ENCODE peak calls at places on chromosomes 5 and 9, in six cellular contexts. O is mesendoderm, X is H1, L is IMR-90, G is neuronal stem cell, H is mesenchymal stem cell. W is an unnamed sample.

GRCh38 chr5:1244976-1245375 is 19.8 kb downstream of the SLC6A18 start:
- DNase-seq in O (no peak), L (no peak), X (peak), H (no peak), G (no peak), W (no peak)

GRCh38 chr9:118449554-118449953 is 745.4 kb downstream of the TLR4 start:
- DNase-seq in G (no peak), H (no peak), X (no peak), L (no peak), O (no peak), W (no peak)

GRCh38 chr5:130471-131175 is 38.7 kb downstream of the PLEKHG4B start:
- DNase-seq in H (peak), L (peak), G (no peak), O (no peak), X (no peak), W (no peak)

GRCh38 chr5:67202830-67203229 is 6.2 kb upstream of the CD180 start:
- DNase-seq in G (no peak), L (no peak), X (no peak), O (no peak), H (no peak), W (no peak)

GRCh38 chr9:84385357-84386040 is 44.9 kb upstream of the SLC28A3 start:
- DNase-seq in X (no peak), H (no peak), O (peak), L (no peak), G (no peak), W (no peak)

GRCh38 chr5:129063483-129064136 is 30.9 kb upstream of the ISOC1 start:
- DNase-seq in O (no peak), X (no peak), G (no peak), H (no peak), L (no peak), W (no peak)

GRCh38 chr5:89849819-89850515 is 559.6 kb downstream of the CETN3 start:
- DNase-seq in G (no peak), X (no peak), L (no peak), O (peak), H (peak), W (no peak)

GRCh38 chr5:147752666-147753290 is 29.8 kb downstream of the JAKMIP2 start:
- DNase-seq in L (no peak), X (no peak), G (no peak), O (no peak), H (peak), W (no peak)

GRCh38 chr5:133985540-133986180 is 17.2 kb upstream of the C5orf15 start:
- DNase-seq in G (no peak), X (no peak), L (no peak), H (no peak), O (no peak), W (no peak)

GRCh38 chr5:26763151-26763550 is 275.2 kb downstream of the CDH9 start:
- DNase-seq in X (no peak), O (no peak), L (no peak), G (no peak), H (peak), W (no peak)

GRCh38 chr9:98856982-98857381 is 49.5 kb downstream of the GALNT12 start:
- DNase-seq in L (no peak), H (no peak), O (no peak), G (no peak), X (no peak), W (no peak)

GRCh38 chr5:100165309-100165708 is 369.9 kb upstream of the FAM174A start:
- DNase-seq in L (no peak), G (no peak), O (no peak), H (no peak), X (no peak), W (no peak)

GRCh38 chr5:50786073-50786472 is 119.6 kb downstream of the PARP8 start:
- DNase-seq in X (no peak), O (no peak), L (no peak), G (no peak), H (peak), W (no peak)

GRCh38 chr9:121498487-121499176 is 1.0 kb downstream of the GGTA1 start:
- DNase-seq in L (peak), X (peak), H (peak), G (peak), O (peak), W (peak)
- H3K9ac ChIP-seq in L (no peak), X (no peak), H (peak), G (peak), O (no peak), W (no peak)

DNA sequence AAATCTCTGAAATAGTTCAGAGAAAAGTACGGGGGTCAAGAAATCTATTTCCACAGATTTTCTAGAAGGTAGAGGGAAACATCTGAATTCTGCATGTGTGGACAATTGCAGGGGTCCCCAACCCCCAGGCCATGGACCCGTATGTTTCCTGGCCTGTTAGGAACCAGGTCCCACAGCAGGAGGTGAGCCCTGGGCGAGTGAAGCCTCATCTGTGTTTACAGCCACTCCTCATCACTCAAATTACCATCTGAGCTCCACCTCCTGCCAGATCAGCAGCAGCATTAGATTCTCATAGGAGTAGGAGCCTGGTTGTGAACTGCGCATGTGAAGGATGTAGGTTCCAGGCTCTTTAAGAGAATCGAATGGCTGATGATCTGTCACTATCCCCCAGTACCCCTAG is 200.5 kb upstream of the EDIL3 start:
- DNase-seq in H (no peak), X (no peak), O (peak), G (no peak), L (no peak), W (peak)
- H2BK120ac ChIP-seq in H (no peak), X (no peak), O (no peak), G (no peak), L (no peak), W (no peak)

DNA sequence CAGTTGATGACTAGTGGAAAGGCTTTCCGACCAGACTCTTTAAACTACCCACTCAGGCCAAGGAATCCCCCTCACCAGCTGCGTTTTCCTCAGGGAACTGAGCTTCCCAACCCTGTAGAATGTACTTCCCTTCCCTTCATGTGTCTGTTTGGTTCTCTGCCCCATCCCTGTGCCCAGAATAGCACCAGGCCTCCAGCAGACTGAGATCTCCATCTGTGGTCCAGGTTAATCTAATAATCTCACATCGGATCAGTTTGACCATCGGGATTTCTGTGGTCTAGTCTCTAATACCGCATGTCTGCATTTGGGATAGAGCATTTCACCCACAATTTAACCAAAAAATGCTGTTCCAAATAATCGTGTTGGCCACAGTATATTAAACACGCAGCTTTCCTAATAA is 237.2 kb downstream of the ROR2 start:
- DNase-seq in O (no peak), G (no peak), H (no peak), L (no peak), X (no peak), W (no peak)
- H3K9ac ChIP-seq in O (no peak), G (no peak), H (no peak), L (no peak), X (no peak), W (no peak)

GRCh38 chr5:122844916-122845252 is 529 bp upstream of the SNX24 start:
- DNase-seq in O (no peak), X (no peak), L (peak), G (no peak), H (no peak), W (no peak)
- H2BK120ac ChIP-seq in O (no peak), X (no peak), L (peak), G (no peak), H (no peak), W (no peak)

GRCh38 chr9:15264918-15265317 is 42.1 kb downstream of the TTC39B start:
- DNase-seq in L (no peak), H (no peak), G (no peak), X (no peak), O (no peak), W (no peak)

GRCh38 chr9:15268796-15269195 is 38.2 kb downstream of the TTC39B start:
- DNase-seq in O (no peak), H (no peak), G (no peak), X (no peak), L (no peak), W (no peak)

GRCh38 chr9:15272377-15272928 is 34.6 kb downstream of the TTC39B start:
- DNase-seq in G (no peak), L (no peak), X (no peak), O (no peak), H (no peak), W (no peak)

GRCh38 chr9:15271403-15271802 is 35.6 kb downstream of the TTC39B start:
- DNase-seq in L (no peak), G (no peak), H (no peak), O (no peak), X (no peak), W (no peak)

GRCh38 chr9:15268317-15268716 is 38.7 kb downstream of the TTC39B start:
- DNase-seq in L (peak), H (peak), X (no peak), G (no peak), O (no peak), W (no peak)
- H3K9ac ChIP-seq in L (no peak), H (no peak), X (no peak), G (no peak), O (no peak), W (no peak)

GRCh38 chr5:36637516-36637915 is 31.1 kb downstream of the SLC1A3 start:
- DNase-seq in L (no peak), X (no peak), G (no peak), O (no peak), H (no peak), W (no peak)

GRCh38 chr5:36640949-36641348 is 34.5 kb downstream of the SLC1A3 start:
- DNase-seq in O (no peak), H (no peak), X (no peak), L (no peak), G (no peak), W (no peak)

GRCh38 chr5:36635721-36636390 is 29.4 kb downstream of the SLC1A3 start:
- DNase-seq in X (no peak), L (no peak), O (peak), H (no peak), G (no peak), W (no peak)

GRCh38 chr5:36638056-36638455 is 31.6 kb downstream of the SLC1A3 start:
- DNase-seq in O (peak), X (no peak), H (no peak), G (no peak), L (no peak), W (no peak)

DNA sequence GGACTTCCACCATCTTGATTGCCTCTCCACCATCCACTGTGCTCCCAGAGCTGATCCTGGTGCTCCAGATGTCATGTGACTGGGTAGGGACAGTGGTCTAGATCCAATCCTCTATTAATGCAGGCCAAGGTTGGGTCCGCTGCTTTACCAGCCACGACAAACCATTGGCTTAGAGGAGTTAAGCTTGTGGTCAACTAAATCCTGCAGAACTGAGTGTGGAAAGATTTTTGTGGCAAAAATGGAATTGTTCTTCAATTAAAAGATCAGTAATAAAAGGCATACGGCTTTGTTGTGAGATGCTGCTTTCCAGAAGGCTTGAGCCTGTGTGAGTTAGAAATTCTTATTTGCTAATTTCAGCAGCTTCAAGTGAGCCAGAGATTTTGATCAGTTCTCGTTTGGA is 30.7 kb downstream of the SLC1A3 start:
- DNase-seq in O (no peak), G (no peak), L (no peak), H (no peak), X (no peak), W (no peak)
- H2BK120ac ChIP-seq in O (peak), G (no peak), L (no peak), H (no peak), X (no peak), W (no peak)

GRCh38 chr5:180988592-180988991 is at the start of gene BTNL3:
- DNase-seq in O (no peak), G (no peak), X (no peak), L (no peak), H (no peak), W (no peak)
- H3K9ac ChIP-seq in O (no peak), G (no peak), X (no peak), L (no peak), H (no peak), W (no peak)

DNA sequence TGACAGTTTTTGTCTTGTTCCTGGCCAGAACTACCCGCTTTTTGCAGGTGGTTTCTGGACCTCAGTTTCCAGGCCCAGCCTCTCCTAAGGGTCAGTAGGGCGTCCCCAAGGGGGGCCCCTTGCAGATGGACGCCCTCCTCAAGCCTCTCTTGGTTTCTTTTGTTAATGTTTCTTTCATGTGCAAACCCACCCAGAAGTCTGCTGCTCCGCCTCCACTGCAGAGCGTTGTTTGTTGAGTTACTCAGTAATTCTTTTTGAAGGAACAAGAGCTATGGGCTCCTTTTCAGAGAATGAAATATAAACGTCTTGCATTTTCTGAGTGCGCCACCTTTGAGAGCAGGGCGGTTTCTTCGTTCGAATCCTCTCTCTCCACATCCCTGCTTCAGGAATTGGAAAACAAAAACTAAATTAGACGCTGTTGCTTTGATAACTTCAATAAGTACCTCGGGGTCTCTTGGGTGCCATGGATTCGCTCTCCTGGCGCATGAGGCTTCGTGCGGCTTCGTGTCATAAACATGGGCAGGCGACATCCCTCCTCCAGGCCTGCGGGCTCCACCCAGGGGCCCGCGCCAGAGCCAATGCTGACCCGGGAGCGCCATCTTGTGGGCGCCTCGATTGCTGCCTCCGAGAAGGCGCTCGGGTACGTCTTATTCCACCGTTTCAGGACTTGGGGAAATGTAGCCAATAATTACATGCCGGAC is 38.3 kb upstream of the CKMT2 start:
- DNase-seq in G (peak), X (peak), L (peak), O (peak), H (peak), W (peak)
- H2BK120ac ChIP-seq in G (no peak), X (no peak), L (peak), O (no peak), H (no peak), W (no peak)

DNA sequence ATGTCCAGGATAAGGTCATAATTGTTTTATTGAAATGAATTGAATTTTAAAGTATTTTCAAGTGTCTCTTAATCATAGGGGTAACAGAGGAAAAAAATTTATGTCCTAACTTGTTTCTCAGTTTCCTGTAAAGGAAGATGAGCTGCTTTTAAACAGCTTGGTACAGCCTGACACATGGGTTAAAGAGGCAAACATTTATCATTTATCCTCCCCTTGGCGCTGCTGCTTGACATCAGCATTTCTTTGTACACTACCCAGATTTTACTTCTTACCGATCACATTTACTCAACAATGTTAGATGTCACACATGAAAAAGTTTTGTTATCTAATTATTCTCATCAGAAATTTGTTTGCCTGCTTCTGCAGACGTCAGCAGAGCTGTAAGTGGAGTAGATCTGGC is 79.4 kb upstream of the CTSL start:
- DNase-seq in O (no peak), X (no peak), G (no peak), H (no peak), L (no peak), W (no peak)
- H3K9ac ChIP-seq in O (no peak), X (no peak), G (no peak), H (no peak), L (no peak), W (no peak)

W was measured in H9.